ENCODE peak calls at places on chromosomes 2 and 18, in six cellular contexts. D, J, M, N, Y and Z are unnamed samples.

GRCh38 chr2:205197468-205198129 is 484.7 kb upstream of the NRP2 start:
- DNase-seq in Y (no peak), D (no peak), N (no peak), M (no peak), J (no peak), Z (no peak)

GRCh38 chr18:44917865-44918476 is 237.3 kb downstream of the SETBP1 start:
- DNase-seq in D (no peak), J (no peak), M (peak), N (no peak), Y (no peak), Z (no peak)

GRCh38 chr2:46655551-46656436 is 176.4 kb downstream of the TMEM247 start:
- DNase-seq in D (no peak), M (no peak), J (peak), Y (no peak), N (no peak), Z (no peak)

GRCh38 chr2:133819906-133820305 is 251.6 kb upstream of the NCKAP5 start:
- DNase-seq in D (no peak), M (no peak), J (no peak), N (no peak), Y (no peak), Z (no peak)

GRCh38 chr2:59885536-59885935 is 667.9 kb downstream of the BCL11A start:
- DNase-seq in N (no peak), M (no peak), J (no peak), D (no peak), Y (no peak), Z (no peak)

GRCh38 chr18:63963610-63964256 is 6.1 kb upstream of the SERPINB8 start:
- DNase-seq in Y (no peak), D (no peak), M (peak), N (peak), J (no peak), Z (peak)

GRCh38 chr18:76463872-76464271 is 31.2 kb downstream of the ZNF516 start:
- DNase-seq in J (no peak), Y (no peak), N (no peak), M (no peak), D (no peak), Z (no peak)

GRCh38 chr2:70906439-70907018 is 29.2 kb upstream of the ATP6V1B1 start:
- DNase-seq in J (no peak), Y (no peak), M (peak), D (no peak), N (no peak), Z (no peak)

GRCh38 chr2:23703037-23703582 is 223.8 kb downstream of the ATAD2B start:
- DNase-seq in J (no peak), Y (no peak), M (no peak), D (no peak), N (no peak), Z (no peak)

GRCh38 chr2:32706815-32707214 is 79.0 kb downstream of the TTC27 start:
- DNase-seq in J (no peak), D (no peak), Y (no peak), N (no peak), M (no peak), Z (no peak)

GRCh38 chr2:66840321-66841014 is 405.5 kb downstream of the MEIS1 start:
- DNase-seq in N (no peak), D (no peak), M (no peak), Y (no peak), J (no peak), Z (no peak)

GRCh38 chr2:241776336-241777166 is at the start of gene GAL3ST2:
- DNase-seq in M (no peak), N (peak), Y (no peak), D (no peak), J (peak), Z (peak)

GRCh38 chr2:214104967-214105366 is 305.9 kb upstream of the VWC2L start:
- DNase-seq in Y (no peak), D (no peak), M (no peak), N (no peak), J (no peak), Z (no peak)

GRCh38 chr2:233983445-233983844 is 66.3 kb downstream of the TRPM8 start:
- DNase-seq in Y (no peak), J (no peak), D (no peak), N (no peak), M (no peak), Z (no peak)

GRCh38 chr18:3706279-3707097 is 256.5 kb downstream of the TGIF1 start:
- DNase-seq in N (no peak), D (no peak), J (no peak), Y (peak), M (no peak), Z (no peak)

GRCh38 chr18:34609991-34610658 is 100.0 kb upstream of the DTNA start:
- DNase-seq in M (no peak), J (no peak), Y (no peak), N (no peak), D (no peak), Z (no peak)

GRCh38 chr2:7203056-7203467 is 285.9 kb downstream of the RNF144A start:
- DNase-seq in M (peak), Y (peak), D (peak), N (peak), J (no peak), Z (peak)

GRCh38 chr2:215028231-215028630 is 110.2 kb downstream of the ABCA12 start:
- DNase-seq in N (no peak), D (no peak), J (no peak), M (no peak), Y (no peak), Z (no peak)

GRCh38 chr2:58604096-58604495 is 363.0 kb upstream of the FANCL start:
- DNase-seq in N (no peak), J (no peak), D (no peak), M (no peak), Y (no peak), Z (no peak)

GRCh38 chr2:159091381-159091780 is 122.9 kb downstream of the TANC1 start:
- DNase-seq in J (no peak), Y (no peak), N (no peak), D (no peak), M (no peak), Z (no peak)

GRCh38 chr2:10321590-10321989 is 18.9 kb downstream of the HPCAL1 start:
- DNase-seq in D (no peak), N (no peak), Y (no peak), J (no peak), M (no peak), Z (no peak)

GRCh38 chr2:201939366-201939985 is 94.2 kb upstream of the FZD7 start:
- DNase-seq in Y (no peak), N (no peak), M (no peak), J (no peak), D (no peak), Z (no peak)

GRCh38 chr2:224994221-224994843 is 47.9 kb downstream of the DOCK10 start:
- DNase-seq in Y (no peak), N (no peak), D (no peak), M (no peak), J (no peak), Z (no peak)

GRCh38 chr18:23916338-23916737 is 98.2 kb upstream of the TTC39C start:
- DNase-seq in J (no peak), N (no peak), M (no peak), D (no peak), Y (no peak), Z (no peak)

GRCh38 chr2:8049851-8050571 is 631.8 kb upstream of the ID2 start:
- DNase-seq in J (no peak), N (no peak), M (no peak), D (no peak), Y (no peak), Z (no peak)

GRCh38 chr2:160695402-160696060 is 201.9 kb upstream of the RBMS1 start:
- DNase-seq in J (no peak), Y (no peak), M (no peak), D (no peak), N (no peak), Z (no peak)

GRCh38 chr2:139201516-139201915 is 421.3 kb upstream of the NXPH2 start:
- DNase-seq in J (no peak), Y (no peak), N (no peak), M (no peak), D (no peak), Z (no peak)

GRCh38 chr2:1638281-1638860 is 105.9 kb downstream of the PXDN start:
- DNase-seq in Y (no peak), J (no peak), M (no peak), N (no peak), D (no peak), Z (no peak)

GRCh38 chr2:233115121-233115520 is 55.0 kb downstream of the INPP5D start:
- DNase-seq in Y (no peak), N (no peak), J (no peak), D (no peak), M (no peak), Z (no peak)

GRCh38 chr2:74597456-74597855 is 42.9 kb downstream of the DOK1 start:
- DNase-seq in N (peak), M (no peak), J (no peak), Y (no peak), D (no peak), Z (no peak)

GRCh38 chr2:54691439-54692135 is 31.9 kb upstream of the EML6 start:
- DNase-seq in M (no peak), D (no peak), N (no peak), J (no peak), Y (no peak), Z (no peak)

GRCh38 chr2:151277011-151277410 is 12.5 kb downstream of the NMI start:
- DNase-seq in Y (no peak), J (no peak), N (no peak), D (no peak), M (no peak), Z (no peak)

GRCh38 chr2:222751821-222752719 is 80.6 kb downstream of the MOGAT1 start:
- DNase-seq in M (no peak), D (no peak), J (no peak), Y (no peak), N (no peak), Z (no peak)

GRCh38 chr2:172680595-172681176 is 55.0 kb upstream of the RAPGEF4 start:
- DNase-seq in D (no peak), M (no peak), J (no peak), N (no peak), Y (no peak), Z (no peak)

GRCh38 chr2:126221506-126221905 is 434.5 kb upstream of the GYPC start:
- DNase-seq in M (no peak), N (no peak), Y (peak), J (no peak), D (no peak), Z (no peak)

GRCh38 chr2:166238176-166238575 is 110.4 kb upstream of the SCN1A start:
- DNase-seq in N (no peak), Y (no peak), M (no peak), D (no peak), J (no peak), Z (no peak)

GRCh38 chr2:98494699-98495098 is 50.0 kb downstream of the INPP4A start:
- DNase-seq in J (no peak), D (no peak), Y (no peak), N (no peak), M (no peak), Z (no peak)
- TF ChIP-seq EP300 in J (no peak), D (no peak), Y (no peak), N (no peak), M (no peak), Z (no peak)

DNA sequence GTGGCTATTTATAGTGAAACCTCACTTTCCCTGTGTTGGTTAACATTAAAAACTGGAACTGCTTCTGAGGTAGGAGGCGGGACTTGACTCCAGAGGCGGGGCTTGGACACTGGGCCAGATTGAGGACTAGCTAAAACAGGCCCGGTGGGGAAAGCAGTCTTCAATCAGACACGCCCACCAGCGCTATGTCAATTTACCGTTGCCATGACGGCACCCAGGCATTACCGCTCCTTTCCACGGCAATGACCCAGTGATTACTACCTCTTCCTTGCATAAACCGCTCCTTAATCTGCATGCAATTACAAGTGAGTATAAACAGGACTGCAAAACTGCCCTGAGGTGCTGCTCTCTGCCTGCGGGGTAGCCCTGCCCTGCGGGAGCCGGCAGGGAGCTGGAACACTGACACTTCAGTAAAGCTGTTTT is 35.3 kb downstream of the LRRFIP1 start:
- DNase-seq in D (no peak), M (peak), Y (peak), J (peak), N (peak), Z (peak)
- H3K27ac ChIP-seq in D (no peak), M (peak), Y (no peak), J (peak), N (no peak), Z (peak)

GRCh38 chr2:41216978-41217377 is 765.1 kb upstream of the SLC8A1 start:
- DNase-seq in J (no peak), Y (no peak), D (no peak), M (no peak), N (no peak), Z (no peak)
- TF ChIP-seq EP300 in J (no peak), Y (no peak), D (no peak), M (no peak), N (no peak), Z (no peak)

DNA sequence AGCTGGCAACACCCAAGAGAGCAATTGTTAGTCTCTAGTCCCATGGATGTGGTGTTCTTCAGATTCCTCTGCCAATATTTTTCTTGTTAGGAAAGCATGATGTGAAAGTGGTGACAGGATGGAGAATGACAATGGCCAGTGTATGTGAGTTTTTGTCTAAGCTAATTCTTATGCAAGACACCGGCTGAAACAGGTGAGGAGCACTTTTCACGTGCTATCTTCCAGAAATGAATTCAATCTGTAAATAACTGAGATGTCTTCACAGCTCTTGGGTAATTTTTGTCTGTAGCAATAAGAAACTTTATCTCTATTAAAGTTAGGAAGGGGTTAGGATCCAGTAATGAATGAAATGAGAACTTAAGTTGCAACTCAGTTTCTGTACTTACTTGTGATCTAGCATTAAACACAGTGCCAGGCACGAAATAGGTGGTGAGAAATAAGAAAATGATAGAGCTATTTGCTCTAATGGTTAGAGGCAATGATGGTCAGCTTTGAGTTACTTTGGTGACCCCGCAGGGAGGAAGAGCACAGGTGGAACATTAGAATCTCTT is 676 bp upstream of the AGPS start:
- DNase-seq in M (no peak), D (no peak), N (no peak), Y (no peak), J (no peak), Z (no peak)
- H3K27ac ChIP-seq in M (peak), D (peak), N (peak), Y (peak), J (peak), Z (peak)

DNA sequence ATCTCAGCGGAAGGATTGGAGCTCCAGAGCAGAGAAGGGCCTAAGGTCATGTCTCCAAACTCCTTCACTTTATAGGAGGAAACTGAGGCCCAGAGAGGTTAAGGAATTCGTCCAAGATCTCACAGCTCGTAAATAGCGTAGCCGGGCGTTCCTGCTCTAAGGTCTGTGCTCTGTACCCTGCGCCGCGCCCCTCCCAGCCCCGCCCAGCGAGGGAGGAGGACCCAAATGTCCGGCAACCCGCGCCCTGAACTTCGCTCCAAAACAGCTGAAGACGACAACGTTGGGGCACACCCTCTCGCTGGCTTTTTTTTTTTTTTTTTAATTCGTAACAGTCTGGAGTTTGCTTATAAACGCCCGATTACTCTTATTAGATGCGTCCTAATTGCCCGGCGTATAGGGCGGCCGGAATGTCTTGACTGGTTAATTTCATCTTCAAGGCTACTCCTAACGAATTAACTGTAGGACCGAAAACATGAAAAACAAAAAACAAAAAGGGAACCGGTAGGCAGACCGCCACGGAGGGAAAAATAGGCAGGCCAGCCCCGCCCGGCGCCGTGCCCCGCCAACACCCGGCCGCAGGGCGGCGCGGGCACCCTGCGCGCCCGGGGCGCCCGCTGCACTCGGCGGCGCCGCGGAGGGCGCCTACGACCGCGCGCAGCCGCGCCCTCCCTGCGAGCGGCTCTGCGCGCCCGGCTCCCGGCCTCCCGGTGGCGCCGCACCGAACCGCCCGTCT is 928 bp upstream of the FOSL2 start:
- DNase-seq in J (peak), Y (peak), M (peak), D (peak), N (peak), Z (peak)
- TF ChIP-seq EP300 in J (no peak), Y (no peak), M (peak), D (no peak), N (no peak), Z (peak)